ENCODE peak calls at places on chromosomes 13 and 19, in seven cellular contexts. One of them, this sample, is unnamed.

GRCh38 chr19:30326076-30326710 is 46.0 kb upstream of the ZNF536 start:
- DNase-seq in NT2/D1: no peak
- DNase-seq in NCI-H1092 treated with DMSO at 0.1 percent for 48 hours: no peak
- DNase-seq in GM03348: no peak
- DNase-seq in WERI-Rb-1: no peak
- DNase-seq in activated T-cell treated with anti-CD3 and anti-CD28 coated beads, Interleukin-2, amount 50 U/mL, for 48 hours: no peak
- DNase-seq in brain microvascular endothelial cell: no peak
- DNase-seq in this sample: no peak

GRCh38 chr13:110528371-110528770 is 33.2 kb downstream of the RAB20 start:
- DNase-seq in NCI-H1092 treated with DMSO at 0.1 percent for 48 hours: no peak
- DNase-seq in brain microvascular endothelial cell: peak; percentile 64
- DNase-seq in WERI-Rb-1: no peak
- DNase-seq in activated T-cell treated with anti-CD3 and anti-CD28 coated beads, Interleukin-2, amount 50 U/mL, for 48 hours: no peak
- DNase-seq in NT2/D1: no peak
- DNase-seq in GM03348: no peak
- DNase-seq in this sample: no peak

GRCh38 chr13:105196052-105196451 is 1339.4 kb downstream of the EFNB2 start:
- DNase-seq in brain microvascular endothelial cell: peak; percentile 94
- DNase-seq in NCI-H1092 treated with DMSO at 0.1 percent for 48 hours: no peak
- DNase-seq in GM03348: no peak
- DNase-seq in NT2/D1: no peak
- DNase-seq in WERI-Rb-1: no peak
- DNase-seq in activated T-cell treated with anti-CD3 and anti-CD28 coated beads, Interleukin-2, amount 50 U/mL, for 48 hours: no peak
- DNase-seq in this sample: no peak

GRCh38 chr13:95087746-95088305 is 213.4 kb downstream of the ABCC4 start:
- DNase-seq in WERI-Rb-1: no peak
- DNase-seq in brain microvascular endothelial cell: peak; percentile 43
- DNase-seq in activated T-cell treated with anti-CD3 and anti-CD28 coated beads, Interleukin-2, amount 50 U/mL, for 48 hours: no peak
- DNase-seq in NT2/D1: no peak
- DNase-seq in NCI-H1092 treated with DMSO at 0.1 percent for 48 hours: no peak
- DNase-seq in GM03348: peak; percentile 42
- DNase-seq in this sample: no peak

GRCh38 chr13:41916173-41916954 is 44.5 kb downstream of the VWA8 start:
- DNase-seq in WERI-Rb-1: no peak
- DNase-seq in GM03348: peak; percentile 61
- DNase-seq in NCI-H1092 treated with DMSO at 0.1 percent for 48 hours: no peak
- DNase-seq in NT2/D1: no peak
- DNase-seq in activated T-cell treated with anti-CD3 and anti-CD28 coated beads, Interleukin-2, amount 50 U/mL, for 48 hours: no peak
- DNase-seq in brain microvascular endothelial cell: peak; percentile 65
- DNase-seq in this sample: no peak

GRCh38 chr13:101454767-101455166 is 2.3 kb downstream of the ITGBL1 start:
- DNase-seq in NCI-H1092 treated with DMSO at 0.1 percent for 48 hours: no peak
- DNase-seq in NT2/D1: no peak
- DNase-seq in activated T-cell treated with anti-CD3 and anti-CD28 coated beads, Interleukin-2, amount 50 U/mL, for 48 hours: no peak
- DNase-seq in GM03348: no peak
- DNase-seq in brain microvascular endothelial cell: no peak
- DNase-seq in WERI-Rb-1: no peak
- DNase-seq in this sample: no peak

GRCh38 chr19:47506459-47506858 is 8.4 kb downstream of the NAPA start:
- DNase-seq in NT2/D1: no peak
- DNase-seq in WERI-Rb-1: peak; percentile 90
- DNase-seq in activated T-cell treated with anti-CD3 and anti-CD28 coated beads, Interleukin-2, amount 50 U/mL, for 48 hours: no peak
- DNase-seq in GM03348: no peak
- DNase-seq in NCI-H1092 treated with DMSO at 0.1 percent for 48 hours: no peak
- DNase-seq in brain microvascular endothelial cell: no peak
- DNase-seq in this sample: no peak

GRCh38 chr19:45764487-45764886 is 4.6 kb downstream of the SIX5 start:
- DNase-seq in GM03348: no peak
- DNase-seq in brain microvascular endothelial cell: no peak
- DNase-seq in activated T-cell treated with anti-CD3 and anti-CD28 coated beads, Interleukin-2, amount 50 U/mL, for 48 hours: no peak
- DNase-seq in NT2/D1: no peak
- DNase-seq in NCI-H1092 treated with DMSO at 0.1 percent for 48 hours: no peak
- DNase-seq in WERI-Rb-1: no peak
- DNase-seq in this sample: no peak

GRCh38 chr19:29775575-29775900 is 36.3 kb upstream of the CCNE1 start:
- DNase-seq in NT2/D1: no peak
- DNase-seq in GM03348: no peak
- DNase-seq in brain microvascular endothelial cell: no peak
- DNase-seq in WERI-Rb-1: no peak
- DNase-seq in NCI-H1092 treated with DMSO at 0.1 percent for 48 hours: no peak
- DNase-seq in activated T-cell treated with anti-CD3 and anti-CD28 coated beads, Interleukin-2, amount 50 U/mL, for 48 hours: no peak
- DNase-seq in this sample: no peak

GRCh38 chr13:74115138-74115537 is 19.1 kb downstream of the KLF12 start:
- DNase-seq in brain microvascular endothelial cell: peak; percentile 50
- DNase-seq in NCI-H1092 treated with DMSO at 0.1 percent for 48 hours: no peak
- DNase-seq in WERI-Rb-1: no peak
- DNase-seq in activated T-cell treated with anti-CD3 and anti-CD28 coated beads, Interleukin-2, amount 50 U/mL, for 48 hours: no peak
- DNase-seq in NT2/D1: no peak
- DNase-seq in GM03348: peak; percentile 55
- DNase-seq in this sample: no peak

GRCh38 chr19:6737873-6738725 is 719 bp upstream of the GPR108 start:
- DNase-seq in GM03348: peak; percentile 69
- DNase-seq in brain microvascular endothelial cell: peak; percentile 88
- DNase-seq in NT2/D1: no peak
- DNase-seq in NCI-H1092 treated with DMSO at 0.1 percent for 48 hours: peak; percentile 34
- DNase-seq in WERI-Rb-1: peak; percentile 83
- DNase-seq in activated T-cell treated with anti-CD3 and anti-CD28 coated beads, Interleukin-2, amount 50 U/mL, for 48 hours: peak; percentile 87
- DNase-seq in this sample: peak; percentile 99

GRCh38 chr13:78602561-78603239 is 652 bp downstream of the POU4F1 start:
- DNase-seq in activated T-cell treated with anti-CD3 and anti-CD28 coated beads, Interleukin-2, amount 50 U/mL, for 48 hours: no peak
- DNase-seq in NCI-H1092 treated with DMSO at 0.1 percent for 48 hours: peak; percentile 51
- DNase-seq in NT2/D1: no peak
- DNase-seq in WERI-Rb-1: no peak
- DNase-seq in GM03348: no peak
- DNase-seq in brain microvascular endothelial cell: no peak
- DNase-seq in this sample: no peak

GRCh38 chr19:27647423-27647822 is 1565.5 kb downstream of the UQCRFS1 start:
- DNase-seq in activated T-cell treated with anti-CD3 and anti-CD28 coated beads, Interleukin-2, amount 50 U/mL, for 48 hours: no peak
- DNase-seq in GM03348: no peak
- DNase-seq in NT2/D1: no peak
- DNase-seq in NCI-H1092 treated with DMSO at 0.1 percent for 48 hours: no peak
- DNase-seq in brain microvascular endothelial cell: no peak
- DNase-seq in WERI-Rb-1: no peak
- DNase-seq in this sample: no peak

GRCh38 chr13:72643339-72643989 is 84.0 kb downstream of the MZT1 start:
- DNase-seq in NT2/D1: no peak
- DNase-seq in WERI-Rb-1: peak; percentile 45
- DNase-seq in GM03348: peak; percentile 67
- DNase-seq in brain microvascular endothelial cell: peak; percentile 70
- DNase-seq in NCI-H1092 treated with DMSO at 0.1 percent for 48 hours: peak; percentile 11
- DNase-seq in activated T-cell treated with anti-CD3 and anti-CD28 coated beads, Interleukin-2, amount 50 U/mL, for 48 hours: peak; percentile 66
- DNase-seq in this sample: peak; percentile 83

GRCh38 chr13:29569253-29570057 is 26.0 kb downstream of the SLC7A1 start:
- DNase-seq in GM03348: no peak
- DNase-seq in WERI-Rb-1: no peak
- DNase-seq in activated T-cell treated with anti-CD3 and anti-CD28 coated beads, Interleukin-2, amount 50 U/mL, for 48 hours: no peak
- DNase-seq in brain microvascular endothelial cell: no peak
- DNase-seq in NT2/D1: no peak
- DNase-seq in NCI-H1092 treated with DMSO at 0.1 percent for 48 hours: peak; percentile 33
- DNase-seq in this sample: peak; percentile 67

GRCh38 chr19:48867119-48867921 is 1.1 kb downstream of the PLEKHA4 start:
- DNase-seq in NCI-H1092 treated with DMSO at 0.1 percent for 48 hours: no peak
- DNase-seq in activated T-cell treated with anti-CD3 and anti-CD28 coated beads, Interleukin-2, amount 50 U/mL, for 48 hours: no peak
- DNase-seq in WERI-Rb-1: no peak
- DNase-seq in NT2/D1: no peak
- DNase-seq in GM03348: peak; percentile 6
- DNase-seq in brain microvascular endothelial cell: no peak
- DNase-seq in this sample: no peak

GRCh38 chr13:31000889-31001288 is 68.4 kb downstream of the TEX26 start:
- DNase-seq in NCI-H1092 treated with DMSO at 0.1 percent for 48 hours: no peak
- DNase-seq in activated T-cell treated with anti-CD3 and anti-CD28 coated beads, Interleukin-2, amount 50 U/mL, for 48 hours: no peak
- DNase-seq in NT2/D1: no peak
- DNase-seq in WERI-Rb-1: no peak
- DNase-seq in brain microvascular endothelial cell: no peak
- DNase-seq in GM03348: no peak
- DNase-seq in this sample: no peak

GRCh38 chr13:29730253-29730652 is 120.2 kb downstream of the UBL3 start:
- DNase-seq in NCI-H1092 treated with DMSO at 0.1 percent for 48 hours: no peak
- DNase-seq in activated T-cell treated with anti-CD3 and anti-CD28 coated beads, Interleukin-2, amount 50 U/mL, for 48 hours: no peak
- DNase-seq in GM03348: no peak
- DNase-seq in WERI-Rb-1: no peak
- DNase-seq in NT2/D1: no peak
- DNase-seq in brain microvascular endothelial cell: no peak
- DNase-seq in this sample: no peak

GRCh38 chr13:76837811-76838210 is 48.4 kb downstream of the KCTD12 start:
- DNase-seq in brain microvascular endothelial cell: no peak
- DNase-seq in activated T-cell treated with anti-CD3 and anti-CD28 coated beads, Interleukin-2, amount 50 U/mL, for 48 hours: no peak
- DNase-seq in WERI-Rb-1: no peak
- DNase-seq in NCI-H1092 treated with DMSO at 0.1 percent for 48 hours: peak; percentile 69
- DNase-seq in GM03348: peak; percentile 18
- DNase-seq in NT2/D1: no peak
- DNase-seq in this sample: no peak

GRCh38 chr19:5127710-5128109 is 158.8 kb downstream of the KDM4B start:
- DNase-seq in NT2/D1: no peak
- DNase-seq in brain microvascular endothelial cell: no peak
- DNase-seq in GM03348: no peak
- DNase-seq in activated T-cell treated with anti-CD3 and anti-CD28 coated beads, Interleukin-2, amount 50 U/mL, for 48 hours: no peak
- DNase-seq in NCI-H1092 treated with DMSO at 0.1 percent for 48 hours: no peak
- DNase-seq in WERI-Rb-1: no peak
- DNase-seq in this sample: no peak

GRCh38 chr13:47999973-48000372 is 1.1 kb downstream of the SUCLA2 start:
- DNase-seq in WERI-Rb-1: no peak
- DNase-seq in GM03348: no peak
- DNase-seq in brain microvascular endothelial cell: no peak
- DNase-seq in activated T-cell treated with anti-CD3 and anti-CD28 coated beads, Interleukin-2, amount 50 U/mL, for 48 hours: no peak
- DNase-seq in NCI-H1092 treated with DMSO at 0.1 percent for 48 hours: no peak
- DNase-seq in NT2/D1: no peak
- DNase-seq in this sample: no peak

GRCh38 chr13:21556051-21556450 is 47.9 kb downstream of the MICU2 start:
- DNase-seq in NT2/D1: no peak
- DNase-seq in NCI-H1092 treated with DMSO at 0.1 percent for 48 hours: no peak
- DNase-seq in brain microvascular endothelial cell: no peak
- DNase-seq in GM03348: no peak
- DNase-seq in WERI-Rb-1: no peak
- DNase-seq in activated T-cell treated with anti-CD3 and anti-CD28 coated beads, Interleukin-2, amount 50 U/mL, for 48 hours: no peak
- DNase-seq in this sample: no peak

GRCh38 chr13:25561842-25562241 is 190.1 kb downstream of the ATP8A2 start:
- DNase-seq in activated T-cell treated with anti-CD3 and anti-CD28 coated beads, Interleukin-2, amount 50 U/mL, for 48 hours: no peak
- DNase-seq in GM03348: no peak
- DNase-seq in NCI-H1092 treated with DMSO at 0.1 percent for 48 hours: no peak
- DNase-seq in WERI-Rb-1: no peak
- DNase-seq in brain microvascular endothelial cell: no peak
- DNase-seq in NT2/D1: no peak
- DNase-seq in this sample: no peak

GRCh38 chr19:45630463-45630862 is 8.7 kb downstream of the EML2 start:
- DNase-seq in GM03348: peak; percentile 82
- DNase-seq in brain microvascular endothelial cell: peak; percentile 83
- DNase-seq in NCI-H1092 treated with DMSO at 0.1 percent for 48 hours: no peak
- DNase-seq in activated T-cell treated with anti-CD3 and anti-CD28 coated beads, Interleukin-2, amount 50 U/mL, for 48 hours: no peak
- DNase-seq in WERI-Rb-1: no peak
- DNase-seq in NT2/D1: no peak
- DNase-seq in this sample: no peak

GRCh38 chr13:48624858-48625257 is 28.9 kb upstream of the CYSLTR2 start:
- DNase-seq in activated T-cell treated with anti-CD3 and anti-CD28 coated beads, Interleukin-2, amount 50 U/mL, for 48 hours: no peak
- DNase-seq in NT2/D1: no peak
- DNase-seq in GM03348: no peak
- DNase-seq in WERI-Rb-1: no peak
- DNase-seq in brain microvascular endothelial cell: peak; percentile 29
- DNase-seq in NCI-H1092 treated with DMSO at 0.1 percent for 48 hours: no peak
- DNase-seq in this sample: no peak

GRCh38 chr19:39307822-39308530 is 11.8 kb downstream of the IFNL1 start:
- DNase-seq in WERI-Rb-1: no peak
- DNase-seq in brain microvascular endothelial cell: no peak
- DNase-seq in GM03348: no peak
- DNase-seq in activated T-cell treated with anti-CD3 and anti-CD28 coated beads, Interleukin-2, amount 50 U/mL, for 48 hours: no peak
- DNase-seq in NCI-H1092 treated with DMSO at 0.1 percent for 48 hours: no peak
- DNase-seq in NT2/D1: no peak
- DNase-seq in this sample: no peak

GRCh38 chr13:41409611-41410010 is 47.7 kb upstream of the RGCC start:
- DNase-seq in brain microvascular endothelial cell: no peak
- DNase-seq in WERI-Rb-1: no peak
- DNase-seq in NCI-H1092 treated with DMSO at 0.1 percent for 48 hours: no peak
- DNase-seq in activated T-cell treated with anti-CD3 and anti-CD28 coated beads, Interleukin-2, amount 50 U/mL, for 48 hours: no peak
- DNase-seq in NT2/D1: no peak
- DNase-seq in GM03348: no peak
- DNase-seq in this sample: no peak

GRCh38 chr19:7356899-7357627 is 8.3 kb downstream of the ARHGEF18 start:
- DNase-seq in NT2/D1: no peak
- DNase-seq in GM03348: no peak
- DNase-seq in WERI-Rb-1: no peak
- DNase-seq in NCI-H1092 treated with DMSO at 0.1 percent for 48 hours: no peak
- DNase-seq in brain microvascular endothelial cell: no peak
- DNase-seq in activated T-cell treated with anti-CD3 and anti-CD28 coated beads, Interleukin-2, amount 50 U/mL, for 48 hours: no peak
- DNase-seq in this sample: no peak

GRCh38 chr13:106117035-106117434 is 418.4 kb downstream of the EFNB2 start:
- DNase-seq in NCI-H1092 treated with DMSO at 0.1 percent for 48 hours: no peak
- DNase-seq in WERI-Rb-1: no peak
- DNase-seq in brain microvascular endothelial cell: no peak
- DNase-seq in NT2/D1: no peak
- DNase-seq in GM03348: peak; percentile 26
- DNase-seq in activated T-cell treated with anti-CD3 and anti-CD28 coated beads, Interleukin-2, amount 50 U/mL, for 48 hours: no peak
- DNase-seq in this sample: no peak

GRCh38 chr19:17376935-17377600 is at the start of gene PLVAP:
- DNase-seq in NCI-H1092 treated with DMSO at 0.1 percent for 48 hours: no peak
- DNase-seq in activated T-cell treated with anti-CD3 and anti-CD28 coated beads, Interleukin-2, amount 50 U/mL, for 48 hours: no peak
- DNase-seq in GM03348: no peak
- DNase-seq in WERI-Rb-1: no peak
- DNase-seq in brain microvascular endothelial cell: no peak
- DNase-seq in NT2/D1: no peak
- DNase-seq in this sample: no peak

GRCh38 chr13:62875118-62875640 is 1459.5 kb upstream of the PCDH20 start:
- DNase-seq in activated T-cell treated with anti-CD3 and anti-CD28 coated beads, Interleukin-2, amount 50 U/mL, for 48 hours: no peak
- DNase-seq in WERI-Rb-1: no peak
- DNase-seq in brain microvascular endothelial cell: no peak
- DNase-seq in NCI-H1092 treated with DMSO at 0.1 percent for 48 hours: peak; percentile 91
- DNase-seq in GM03348: no peak
- DNase-seq in NT2/D1: no peak
- DNase-seq in this sample: no peak

GRCh38 chr19:55667006-55667381 is 8.0 kb upstream of the EPN1 start:
- DNase-seq in activated T-cell treated with anti-CD3 and anti-CD28 coated beads, Interleukin-2, amount 50 U/mL, for 48 hours: no peak
- DNase-seq in NCI-H1092 treated with DMSO at 0.1 percent for 48 hours: no peak
- DNase-seq in NT2/D1: no peak
- DNase-seq in brain microvascular endothelial cell: no peak
- DNase-seq in GM03348: no peak
- DNase-seq in WERI-Rb-1: no peak
- DNase-seq in this sample: no peak

GRCh38 chr13:48253849-48254248 is 20.8 kb downstream of the ITM2B start:
- DNase-seq in WERI-Rb-1: no peak
- DNase-seq in activated T-cell treated with anti-CD3 and anti-CD28 coated beads, Interleukin-2, amount 50 U/mL, for 48 hours: no peak
- DNase-seq in NCI-H1092 treated with DMSO at 0.1 percent for 48 hours: no peak
- DNase-seq in NT2/D1: no peak
- DNase-seq in brain microvascular endothelial cell: no peak
- DNase-seq in GM03348: no peak
- DNase-seq in this sample: no peak

GRCh38 chr13:66888698-66889097 is 341.4 kb downstream of the PCDH9 start:
- DNase-seq in NCI-H1092 treated with DMSO at 0.1 percent for 48 hours: no peak
- DNase-seq in WERI-Rb-1: no peak
- DNase-seq in brain microvascular endothelial cell: no peak
- DNase-seq in activated T-cell treated with anti-CD3 and anti-CD28 coated beads, Interleukin-2, amount 50 U/mL, for 48 hours: no peak
- DNase-seq in GM03348: no peak
- DNase-seq in NT2/D1: no peak
- DNase-seq in this sample: no peak

This sample was measured in left colon.